ENCODE peak calls at places on chromosomes 4 and X, in nine cellular contexts. G is cardiac muscle cell; F is transverse colon; M is pancreas; U is K562; S is aorta; X is tibial nerve; O is CD4-positive, alpha-beta memory T cell; A is heart right ventricle. B is an unnamed sample.
A peak's percentile ranks its signal among the peaks of the same experiment; 100 is the strongest.

GRCh38 chr4:59553063-59553738 is 1646.9 kb upstream of the ADGRL3 start:
- DNase-seq in G (peak; percentile 0), F (no peak), M (no peak), U (no peak), S (no peak), X (no peak), O (no peak), A (no peak), B (no peak)

GRCh38 chrX:96837808-96838207 is 45.9 kb upstream of the RPA4 start:
- DNase-seq in G (peak; percentile 10), F (no peak), M (no peak), U (no peak), S (no peak), X (no peak), O (no peak), A (no peak), B (no peak)

GRCh38 chr4:168723569-168723968 is 226.7 kb downstream of the PALLD start:
- DNase-seq in G (no peak), F (no peak), M (no peak), U (no peak), S (no peak), X (no peak), O (no peak), A (no peak), B (no peak)

GRCh38 chr4:56907489-56908205 is at the start of gene REST:
- DNase-seq in G (peak; percentile 82), F (peak; percentile 88), M (peak; percentile 82), U (peak; percentile 88), S (peak; percentile 81), X (peak; percentile 62), O (peak; percentile 80), A (peak; percentile 73), B (peak; percentile 84)

GRCh38 chr4:174157106-174157607 is 126.3 kb downstream of the FBXO8 start:
- DNase-seq in G (peak; percentile 64), F (no peak), M (no peak), U (no peak), S (no peak), X (no peak), O (no peak), A (no peak), B (no peak)

GRCh38 chr4:186172551-186172950 is 18.8 kb upstream of the CYP4V2 start:
- DNase-seq in G (no peak), F (peak; percentile 30), M (no peak), U (no peak), S (no peak), X (no peak), O (no peak), A (no peak), B (no peak)

GRCh38 chr4:77113069-77113468 is 37.3 kb upstream of the CCNI start:
- DNase-seq in G (no peak), F (no peak), M (no peak), U (no peak), S (no peak), X (no peak), O (no peak), A (no peak), B (no peak)

GRCh38 chr4:29852537-29852936 is 867.6 kb upstream of the PCDH7 start:
- DNase-seq in G (no peak), F (no peak), M (no peak), U (no peak), S (no peak), X (no peak), O (no peak), A (no peak), B (no peak)

GRCh38 chrX:41543668-41544067 is 96.5 kb downstream of the NYX start:
- DNase-seq in G (no peak), F (no peak), M (no peak), U (no peak), S (no peak), X (no peak), O (no peak), A (no peak), B (no peak)

GRCh38 chrX:19888419-19888879 is 1.0 kb upstream of the SH3KBP1 start:
- DNase-seq in G (peak; percentile 83), F (no peak), M (no peak), U (peak; percentile 32), S (no peak), X (no peak), O (peak; percentile 58), A (peak; percentile 35), B (no peak)

GRCh38 chrX:41276661-41277506 is 57.1 kb upstream of the DDX3X start:
- DNase-seq in G (no peak), F (no peak), M (no peak), U (no peak), S (no peak), X (no peak), O (no peak), A (no peak), B (no peak)

GRCh38 chr4:99848576-99848975 is 31.9 kb downstream of the DAPP1 start:
- DNase-seq in G (no peak), F (no peak), M (no peak), U (no peak), S (no peak), X (no peak), O (no peak), A (no peak), B (no peak)

DNA sequence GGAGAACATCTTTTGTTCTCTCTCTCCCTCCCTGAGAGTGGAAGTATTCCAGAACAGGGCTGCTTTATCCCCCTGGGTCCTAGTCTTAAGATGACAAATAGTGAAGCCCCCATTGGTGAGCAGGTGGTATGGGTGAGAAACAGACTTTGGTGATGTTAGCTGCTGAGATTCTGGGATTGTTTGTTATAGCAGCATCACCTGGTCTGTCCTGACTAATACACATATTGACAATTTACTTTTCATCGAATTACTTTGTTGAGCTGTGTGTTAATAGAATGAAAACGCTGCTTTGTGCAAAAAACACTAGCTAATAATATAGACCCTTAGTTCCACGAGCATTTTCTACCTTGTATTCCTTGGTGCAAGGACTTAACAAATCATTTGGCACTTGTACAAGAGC is 133.5 kb downstream of the ASMT start:
- DNase-seq in G (no peak), F (no peak), M (no peak), U (no peak), S (no peak), X (no peak), O (no peak), A (no peak), B (no peak)
- H3K9me3 ChIP-seq in G (no peaks in the 10 kb centered on the region), F (no peaks in the 10 kb centered on the region), M (no peaks in the 10 kb centered on the region), U (no peaks in the 10 kb centered on the region), S (peaks cover 4% of the 10 kb centered on the region), X (no peaks in the 10 kb centered on the region), O (no peaks in the 10 kb centered on the region), A (peaks cover 16% of the 10 kb centered on the region), B (peaks cover 13% of the 10 kb centered on the region)

GRCh38 chrX:67564475-67564874 is 20.7 kb downstream of the AR start:
- DNase-seq in G (no peak), F (no peak), M (no peak), U (no peak), S (no peak), X (no peak), O (no peak), A (no peak), B (no peak)

GRCh38 chrX:67558267-67558666 is 14.4 kb downstream of the AR start:
- DNase-seq in G (no peak), F (no peak), M (no peak), U (no peak), S (no peak), X (no peak), O (no peak), A (no peak), B (no peak)

GRCh38 chrX:67568769-67569168 is 24.9 kb downstream of the AR start:
- DNase-seq in G (no peak), F (no peak), M (no peak), U (no peak), S (no peak), X (no peak), O (no peak), A (peak; percentile 6), B (no peak)

DNA sequence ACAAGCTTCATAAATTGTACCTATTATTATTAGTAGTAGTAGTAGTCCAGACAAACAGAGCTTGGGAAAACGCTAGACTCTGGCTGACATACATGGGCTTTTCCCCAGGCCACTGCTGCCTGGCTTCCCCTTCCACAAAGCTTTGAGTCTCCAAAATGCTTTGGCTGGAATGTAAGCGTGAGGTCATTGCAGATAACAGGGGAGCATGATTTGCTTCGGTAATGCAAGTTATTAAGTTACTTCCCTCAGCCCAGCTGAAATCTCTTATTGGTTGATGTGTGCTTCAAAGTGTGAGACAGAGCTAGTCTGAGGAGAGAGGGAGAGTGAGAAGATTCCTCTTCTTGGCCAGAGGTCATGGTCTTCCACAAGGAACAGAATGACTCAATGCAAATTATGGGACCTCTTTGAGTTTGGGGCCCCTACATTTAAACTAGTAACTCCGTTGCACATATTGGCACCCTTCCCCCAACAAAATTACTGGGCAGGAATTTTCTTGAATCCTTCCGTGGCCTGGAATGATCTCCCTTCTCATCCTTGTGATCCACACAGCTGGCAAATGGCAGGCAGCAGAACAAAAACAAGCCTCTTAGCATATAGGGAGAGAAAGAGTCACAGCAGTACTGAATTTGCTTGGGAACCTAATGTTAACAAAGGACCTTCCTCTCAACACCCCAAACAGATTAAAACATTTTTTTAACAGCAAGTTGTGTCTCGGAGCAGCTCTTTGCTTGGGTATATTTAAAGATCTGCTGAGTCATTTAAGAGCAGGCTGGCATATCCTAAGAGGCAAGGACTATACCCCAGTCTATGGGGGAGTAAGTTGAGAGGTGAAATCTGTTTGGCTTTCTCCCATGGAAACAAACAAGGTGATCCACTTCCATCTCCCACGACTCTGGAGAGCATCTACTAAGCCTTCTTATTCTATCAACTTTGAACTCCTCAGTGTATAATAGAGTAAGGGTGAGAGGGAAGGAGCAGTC is 19.9 kb downstream of the AR start:
- DNase-seq in G (peak; percentile 74), F (no peak), M (peak; percentile 17), U (no peak), S (no peak), X (no peak), O (no peak), A (peak; percentile 38), B (no peak)
- H3K27ac ChIP-seq in G (no peak overlapping the region), F (no peak overlapping the region), M (no peak overlapping the region), U (no peak overlapping the region), S (peak overlapping the region; percentile 43), X (no peak overlapping the region), O (no peak overlapping the region), A (no peak overlapping the region), B (no peak overlapping the region)

GRCh38 chr4:1410491-1411325 is 4.5 kb upstream of the NKX1-1 start:
- DNase-seq in G (peak; percentile 58), F (no peak), M (peak; percentile 27), U (peak; percentile 91), S (peak; percentile 69), X (no peak), O (no peak), A (peak; percentile 44), B (peak; percentile 33)
- H3K27me3 ChIP-seq in G (peaks cover 97% of the 10 kb centered on the region), F (peaks cover 97% of the 10 kb centered on the region), M (no peaks in the 10 kb centered on the region), U (no peaks in the 10 kb centered on the region), S (no peaks in the 10 kb centered on the region), X (no peaks in the 10 kb centered on the region), O (peaks cover 4% of the 10 kb centered on the region), A (peaks cover 82% of the 10 kb centered on the region), B (peaks cover 100% of the 10 kb centered on the region)

DNA sequence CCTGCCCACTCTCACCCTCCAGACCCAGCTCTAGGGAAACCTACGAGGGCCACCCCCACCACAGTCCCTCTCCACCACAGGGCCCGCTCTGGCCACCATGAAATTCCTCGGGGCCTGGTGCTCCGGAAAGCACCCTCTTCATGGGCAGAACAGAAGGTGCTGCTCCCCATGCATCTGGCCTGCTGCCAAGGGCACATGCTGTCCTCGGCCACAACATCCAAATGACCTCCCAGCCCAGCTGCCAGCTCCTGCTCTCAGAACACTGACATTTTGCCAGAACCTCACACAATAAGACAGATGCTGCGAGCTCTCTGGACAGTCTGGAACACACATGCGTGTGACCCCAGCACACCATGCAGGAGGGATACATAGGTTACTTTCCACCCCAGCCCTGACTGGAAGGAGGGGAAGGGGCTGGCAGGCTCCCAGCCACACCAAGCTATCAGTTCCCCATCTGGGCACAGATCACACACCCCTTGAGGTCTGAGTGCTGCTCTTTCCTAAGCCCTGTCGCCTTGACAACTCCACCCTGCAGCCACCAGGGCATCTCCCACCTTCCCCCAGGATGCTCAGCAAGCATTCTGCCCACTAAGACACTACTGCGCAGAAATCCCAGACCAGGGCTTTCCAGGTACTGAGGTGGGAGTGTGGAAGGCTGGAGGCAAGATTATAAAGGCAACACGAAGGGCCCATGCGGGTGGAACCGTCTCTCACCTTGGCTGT is 5.8 kb downstream of the CCNQ start:
- DNase-seq in G (no peak), F (no peak), M (no peak), U (no peak), S (no peak), X (no peak), O (no peak), A (peak; percentile 61), B (no peak)
- H3K9me3 ChIP-seq in G (no peaks in the 10 kb centered on the region), F (no peaks in the 10 kb centered on the region), M (no peaks in the 10 kb centered on the region), U (no peaks in the 10 kb centered on the region), S (no peaks in the 10 kb centered on the region), X (no peaks in the 10 kb centered on the region), O (no peaks in the 10 kb centered on the region), A (no peaks in the 10 kb centered on the region), B (no peaks in the 10 kb centered on the region)